ENCODE peak calls at places on chromosomes 2 and 18, in eight cellular contexts. F, K, S, M, H, J, R and W are unnamed samples.

GRCh38 chr2:21382980-21383520 is 259.3 kb downstream of the TDRD15 start:
- DNase-seq in F (no peak), K (no peak), S (no peak), M (no peak), H (no peak), J (peak), R (no peak), W (no peak)

GRCh38 chr2:122822319-122822718 is 1066.9 kb downstream of the TSN start:
- DNase-seq in F (no peak), K (no peak), S (no peak), M (no peak), H (no peak), J (no peak), R (no peak), W (no peak)

GRCh38 chr2:195535911-195536522 is 121.0 kb upstream of the SLC39A10 start:
- DNase-seq in F (no peak), K (no peak), S (peak), M (no peak), H (peak), J (peak), R (peak), W (no peak)

GRCh38 chr2:119196301-119197124 is 27.1 kb upstream of the STEAP3 start:
- DNase-seq in F (no peak), K (no peak), S (no peak), M (no peak), H (no peak), J (no peak), R (no peak), W (no peak)

GRCh38 chr2:172052000-172052983 is 33.0 kb upstream of the DLX1 start:
- DNase-seq in F (no peak), K (peak), S (no peak), M (no peak), H (no peak), J (no peak), R (no peak), W (no peak)

GRCh38 chr2:186522538-186522937 is 36.5 kb downstream of the ZC3H15 start:
- DNase-seq in F (no peak), K (no peak), S (no peak), M (no peak), H (no peak), J (no peak), R (no peak), W (no peak)

GRCh38 chr18:13308369-13308768 is 89.8 kb downstream of the LDLRAD4 start:
- DNase-seq in F (no peak), K (no peak), S (no peak), M (no peak), H (peak), J (no peak), R (no peak), W (no peak)

GRCh38 chr2:30541680-30542079 is 94.6 kb downstream of the LCLAT1 start:
- DNase-seq in F (no peak), K (no peak), S (no peak), M (no peak), H (no peak), J (no peak), R (no peak), W (no peak)

GRCh38 chr2:189379731-189380261 is 61.5 kb upstream of the WDR75 start:
- DNase-seq in F (no peak), K (peak), S (no peak), M (no peak), H (no peak), J (no peak), R (no peak), W (no peak)

GRCh38 chr2:120229341-120229740 is 6.1 kb upstream of the TMEM185B start:
- DNase-seq in F (no peak), K (no peak), S (no peak), M (no peak), H (no peak), J (no peak), R (no peak), W (no peak)

GRCh38 chr2:11824901-11825592 is 78.6 kb downstream of the LPIN1 start:
- DNase-seq in F (no peak), K (no peak), S (no peak), M (no peak), H (no peak), J (no peak), R (no peak), W (no peak)

GRCh38 chr2:196131384-196131861 is 40.0 kb downstream of the STK17B start:
- DNase-seq in F (no peak), K (peak), S (peak), M (peak), H (peak), J (no peak), R (peak), W (peak)

GRCh38 chr2:23859983-23860382 is 66.9 kb downstream of the ATAD2B start:
- DNase-seq in F (no peak), K (peak), S (no peak), M (no peak), H (no peak), J (no peak), R (no peak), W (peak)

GRCh38 chr2:212328129-212328528 is 210.5 kb downstream of the ERBB4 start:
- DNase-seq in F (no peak), K (no peak), S (no peak), M (no peak), H (no peak), J (no peak), R (no peak), W (no peak)

GRCh38 chr2:10865841-10866240 is 45.9 kb upstream of the KCNF1 start:
- DNase-seq in F (no peak), K (no peak), S (no peak), M (no peak), H (no peak), J (no peak), R (no peak), W (no peak)

GRCh38 chr2:183543731-183544130 is 419.5 kb downstream of the NUP35 start:
- DNase-seq in F (no peak), K (no peak), S (no peak), M (no peak), H (no peak), J (no peak), R (no peak), W (no peak)

GRCh38 chr2:66305714-66306113 is 129.2 kb upstream of the MEIS1 start:
- DNase-seq in F (peak), K (peak), S (no peak), M (no peak), H (no peak), J (peak), R (peak), W (no peak)

GRCh38 chr2:182744490-182744889 is 28.4 kb downstream of the DNAJC10 start:
- DNase-seq in F (no peak), K (peak), S (no peak), M (no peak), H (no peak), J (no peak), R (no peak), W (no peak)

GRCh38 chr2:143110759-143111428 is 18.3 kb upstream of the ARHGAP15 start:
- DNase-seq in F (no peak), K (peak), S (peak), M (peak), H (peak), J (peak), R (peak), W (peak)

GRCh38 chr2:60438653-60439052 is 114.8 kb downstream of the BCL11A start:
- DNase-seq in F (no peak), K (no peak), S (no peak), M (no peak), H (no peak), J (no peak), R (no peak), W (no peak)

GRCh38 chr2:25617948-25618646 is 55.3 kb downstream of the DTNB start:
- DNase-seq in F (no peak), K (peak), S (no peak), M (no peak), H (no peak), J (no peak), R (no peak), W (peak)

GRCh38 chr2:147490612-147491261 is 354.1 kb upstream of the ACVR2A start:
- DNase-seq in F (no peak), K (no peak), S (no peak), M (no peak), H (no peak), J (no peak), R (no peak), W (no peak)

GRCh38 chr2:26922638-26923466 is 47.6 kb upstream of the MAPRE3 start:
- DNase-seq in F (peak), K (peak), S (no peak), M (no peak), H (peak), J (peak), R (no peak), W (peak)

GRCh38 chr2:75464348-75464946 is 96.3 kb downstream of the EVA1A start:
- DNase-seq in F (no peak), K (peak), S (no peak), M (no peak), H (no peak), J (no peak), R (no peak), W (peak)

GRCh38 chr18:68354176-68354575 is 360.7 kb downstream of the TMX3 start:
- DNase-seq in F (no peak), K (no peak), S (no peak), M (no peak), H (no peak), J (no peak), R (no peak), W (no peak)

GRCh38 chr2:181822097-181822496 is 69.4 kb upstream of the ITPRID2 start:
- DNase-seq in F (no peak), K (no peak), S (no peak), M (no peak), H (no peak), J (no peak), R (no peak), W (no peak)